ENCODE peak calls at places on chromosomes 5 and 9, in four cellular contexts. Y, D, I and G are unnamed samples.
A peak's percentile ranks its signal among the peaks of the same experiment; 100 is the strongest.

GRCh38 chr5:131812371-131813160 is 15.7 kb upstream of the FNIP1 start:
- DNase-seq in I (no peak), D (no peak), Y (no peak), G (no peak)

GRCh38 chr9:437066-438015 is 222.7 kb downstream of the DOCK8 start:
- DNase-seq in D (no peak), Y (no peak), I (no peak), G (no peak)

GRCh38 chr9:81633952-81634421 is 55.4 kb downstream of the TLE1 start:
- DNase-seq in I (no peak), Y (no peak), D (peak; percentile 94), G (no peak)

GRCh38 chr5:32419791-32420190 is 24.7 kb downstream of the ZFR start:
- DNase-seq in D (no peak), I (no peak), Y (no peak), G (no peak)

GRCh38 chr9:7570107-7570720 is 229.4 kb downstream of the DMAC1 start:
- DNase-seq in D (peak; percentile 58), I (peak; percentile 25), Y (no peak), G (peak; percentile 58)

GRCh38 chr5:125928663-125929062 is 494.5 kb upstream of the GRAMD2B start:
- DNase-seq in I (no peak), D (no peak), Y (no peak), G (no peak)

GRCh38 chr5:84113246-84114118 is 271.2 kb downstream of the EDIL3 start:
- DNase-seq in I (no peak), D (no peak), Y (peak; percentile 51), G (no peak)

GRCh38 chr9:86353591-86354047 is 591 bp downstream of the TUT7 start:
- DNase-seq in D (peak; percentile 10), I (no peak), Y (peak; percentile 1), G (peak; percentile 56)

GRCh38 chr5:143680672-143681259 is 131.2 kb upstream of the HMHB1 start:
- DNase-seq in I (no peak), Y (no peak), D (peak; percentile 86), G (no peak)

GRCh38 chr9:126395439-126396212 is 69.0 kb downstream of the MVB12B start:
- DNase-seq in D (no peak), Y (no peak), I (no peak), G (peak; percentile 56)

GRCh38 chr5:135456238-135457099 is 4.3 kb upstream of the TIFAB start:
- DNase-seq in I (peak; percentile 80), D (peak; percentile 16), Y (no peak), G (no peak)

GRCh38 chr5:21687621-21688020 is 1165.5 kb downstream of the CDH12 start:
- DNase-seq in I (no peak), D (no peak), Y (no peak), G (no peak)

GRCh38 chr5:167633931-167634341 is 657.5 kb upstream of the WWC1 start:
- DNase-seq in Y (no peak), I (no peak), D (no peak), G (no peak)

GRCh38 chr9:126875780-126876510 is 15.5 kb downstream of the ZBTB34 start:
- DNase-seq in D (no peak), I (no peak), Y (no peak), G (no peak)

GRCh38 chr9:124267271-124267807 is 9.6 kb downstream of the NEK6 start:
- DNase-seq in I (no peak), Y (no peak), D (no peak), G (peak; percentile 89)
- TF ChIP-seq JUN in I (no peak), Y (no peak), D (no peak), G (peak; percentile 81)

GRCh38 chr5:141328231-141328630 is 2.1 kb upstream of the PCDHGA1 start:
- DNase-seq in I (no peak), Y (no peak), D (no peak), G (no peak)

GRCh38 chr5:141322261-141322660 is 1.7 kb upstream of the TAF7 start:
- DNase-seq in I (no peak), D (no peak), Y (no peak), G (no peak)

GRCh38 chr5:141330299-141331080 is at the start of gene PCDHGA1:
- DNase-seq in Y (no peak), I (peak; percentile 24), D (peak; percentile 51), G (peak; percentile 53)

GRCh38 chr5:141320225-141321169 is at the start of gene TAF7:
- DNase-seq in D (peak; percentile 89), I (peak; percentile 97), Y (peak; percentile 77), G (peak; percentile 91)

DNA sequence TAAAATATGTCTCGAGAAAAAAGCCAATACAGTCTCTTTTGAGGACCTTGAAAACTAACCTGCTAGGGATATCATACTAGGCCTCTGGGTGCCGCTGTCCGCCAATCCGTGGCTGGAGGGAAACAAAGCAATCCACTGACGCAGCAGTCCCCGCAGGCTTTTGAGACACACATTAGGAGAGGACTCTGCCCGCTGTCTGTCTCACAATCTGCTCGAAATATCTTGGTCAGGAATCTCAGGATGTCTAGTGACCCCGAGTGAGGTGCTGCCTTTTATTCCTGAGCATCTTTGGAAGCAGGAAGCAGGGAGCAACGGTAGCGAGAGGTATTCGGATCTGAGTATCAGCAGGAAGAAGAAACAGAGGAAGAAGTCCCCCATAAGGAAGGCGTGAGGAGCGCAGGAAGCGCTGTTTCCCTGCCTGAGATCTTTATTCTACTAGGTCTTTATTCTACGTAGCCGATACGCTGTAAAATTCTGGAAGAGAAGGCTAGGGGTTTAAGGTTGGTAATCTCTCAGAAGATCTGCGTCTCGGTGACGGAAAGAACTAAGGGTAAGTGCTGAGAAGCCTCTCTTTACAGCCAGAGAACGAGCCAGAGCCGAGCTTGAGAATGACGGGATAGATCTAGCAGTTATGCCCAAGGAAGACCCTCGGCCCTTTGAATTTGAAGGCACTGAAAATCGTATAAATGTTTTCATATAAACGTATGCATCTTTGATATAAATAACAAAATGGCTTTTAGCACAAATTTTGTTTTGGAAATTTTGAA is 4.0 kb upstream of the PCDHGA1 start:
- DNase-seq in I (peak; percentile 63), Y (no peak), D (peak; percentile 58), G (peak; percentile 77)
- H2AFZ ChIP-seq in I (peak overlapping the region; percentile 99), Y (peak overlapping the region; percentile 83), D (peak overlapping the region; percentile 91), G (peak overlapping the region; percentile 92)

GRCh38 chr9:36935332-36935731 is 98.7 kb downstream of the PAX5 start:
- DNase-seq in I (no peak), D (no peak), Y (no peak), G (no peak)

GRCh38 chr9:36937346-36937745 is 96.7 kb downstream of the PAX5 start:
- DNase-seq in D (no peak), I (no peak), Y (no peak), G (no peak)

GRCh38 chr9:36934478-36935065 is 99.5 kb downstream of the PAX5 start:
- DNase-seq in Y (no peak), D (no peak), I (no peak), G (no peak)

GRCh38 chr9:36936498-36936831 is 97.6 kb downstream of the PAX5 start:
- DNase-seq in Y (no peak), D (no peak), I (no peak), G (no peak)

GRCh38 chr9:36935768-36936497 is 98.1 kb downstream of the PAX5 start:
- DNase-seq in D (no peak), I (no peak), Y (no peak), G (no peak)
- H3K4me2 ChIP-seq in D (no peak overlapping the region), I (no peak overlapping the region), Y (no peak overlapping the region), G (no peak overlapping the region)

GRCh38 chr5:103907001-103907400 is 344.4 kb upstream of the NUDT12 start:
- DNase-seq in I (no peak), Y (no peak), D (no peak), G (no peak)

GRCh38 chr5:103904651-103905050 is 342.1 kb upstream of the NUDT12 start:
- DNase-seq in D (no peak), Y (no peak), I (no peak), G (no peak)

GRCh38 chr5:103896593-103896992 is 334.0 kb upstream of the NUDT12 start:
- DNase-seq in I (no peak), D (no peak), Y (no peak), G (no peak)

GRCh38 chr5:103902893-103903292 is 340.3 kb upstream of the NUDT12 start:
- DNase-seq in Y (no peak), I (no peak), D (no peak), G (no peak)

DNA sequence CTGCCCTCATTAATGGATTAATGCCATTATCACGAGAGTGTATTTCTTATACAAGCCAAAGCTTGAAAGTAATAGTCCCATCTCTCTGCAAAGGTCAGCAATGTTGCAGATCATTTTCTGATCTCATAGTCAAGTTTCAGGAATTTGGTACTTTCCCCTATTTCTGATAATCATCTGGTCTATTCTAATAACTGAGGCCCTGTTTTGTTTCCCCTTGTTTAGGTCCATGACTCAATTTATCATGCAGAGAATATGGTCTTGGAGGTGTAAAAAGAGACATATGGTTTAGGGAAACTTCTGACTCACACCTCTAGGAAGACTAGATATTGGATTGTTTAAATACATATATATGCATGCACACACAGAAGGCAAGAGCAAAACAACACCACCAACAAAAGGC is 339.3 kb upstream of the NUDT12 start:
- DNase-seq in Y (no peak), D (no peak), I (no peak), G (no peak)
- TF ChIP-seq JUN in Y (no peak), D (no peak), I (no peak), G (no peak)

DNA sequence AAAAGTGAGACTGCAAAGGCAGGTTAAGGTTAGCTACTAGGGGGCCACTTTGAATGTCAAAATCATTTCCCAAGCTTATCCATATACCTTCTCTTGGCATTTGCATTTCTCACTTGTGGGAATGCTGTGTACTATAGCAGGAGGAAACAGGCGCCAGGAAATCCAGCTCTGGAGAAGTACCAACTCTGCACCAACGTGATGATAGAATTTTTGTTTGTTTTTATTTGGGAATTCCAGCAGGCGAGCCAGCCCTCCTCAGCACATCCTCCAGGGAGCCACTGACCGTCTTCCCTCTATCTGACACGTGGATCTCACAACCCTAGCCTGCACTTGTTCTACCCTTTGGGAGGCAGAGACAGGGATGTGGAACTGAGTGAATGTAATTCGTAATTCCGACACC is 318.0 kb downstream of the ACTL7B start:
- DNase-seq in I (no peak), Y (no peak), D (no peak), G (no peak)
- H2AFZ ChIP-seq in I (no peak overlapping the region), Y (no peak overlapping the region), D (no peak overlapping the region), G (no peak overlapping the region)

GRCh38 chr9:135804588-135805421 is 102.5 kb downstream of the CAMSAP1 start:
- DNase-seq in D (peak; percentile 10), Y (no peak), I (peak; percentile 45), G (no peak)
- H3K4me2 ChIP-seq in D (peak overlapping the region; percentile 33), Y (no peak overlapping the region), I (no peak overlapping the region), G (no peak overlapping the region)

DNA sequence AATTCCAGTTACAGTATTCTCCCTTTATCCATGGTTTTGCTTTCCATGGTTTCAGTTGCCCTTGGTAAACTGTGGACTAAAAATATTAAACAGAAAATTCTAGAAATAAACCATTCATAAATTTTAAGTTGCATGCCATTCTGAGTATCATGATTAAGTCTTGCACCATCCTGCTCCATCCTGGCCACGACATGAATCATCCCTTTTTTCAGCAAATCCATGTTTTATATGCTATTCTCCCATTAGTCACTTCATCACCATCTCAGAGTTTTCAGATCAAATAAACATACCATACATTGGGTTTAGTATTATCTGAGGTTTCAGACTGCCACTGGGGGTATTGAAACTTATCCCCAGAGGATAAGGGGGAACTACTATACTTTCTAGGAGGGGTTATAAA is 234.4 kb upstream of the ATP10B start:
- DNase-seq in D (no peak), I (no peak), Y (no peak), G (no peak)
- TF ChIP-seq JUN in D (no peak), I (no peak), Y (no peak), G (no peak)